ENCODE peak calls at places on chromosomes 12 and 14, in nine cellular contexts. Y, S, D, V, P, I, R, L and K are unnamed samples.

GRCh38 chr12:91912178-91912577 is 233.5 kb downstream of the BTG1 start:
- DNase-seq in Y (no peak), S (no peak), D (no peak), V (no peak), P (no peak), I (no peak), R (no peak), L (no peak), K (no peak)

GRCh38 chr12:114420553-114420952 is 14.6 kb upstream of the TBX5 start:
- DNase-seq in Y (no peak), S (no peak), D (no peak), V (no peak), P (no peak), I (no peak), R (no peak), L (no peak), K (no peak)

GRCh38 chr12:124525455-124525854 is 42.0 kb downstream of the NCOR2 start:
- DNase-seq in Y (no peak), S (no peak), D (no peak), V (peak), P (no peak), I (no peak), R (no peak), L (no peak), K (no peak)

GRCh38 chr12:110680032-110680431 is 8.9 kb downstream of the HVCN1 start:
- DNase-seq in Y (no peak), S (no peak), D (no peak), V (no peak), P (no peak), I (no peak), R (no peak), L (no peak), K (no peak)

GRCh38 chr14:21258889-21259787 is 10.1 kb downstream of the HNRNPC start:
- DNase-seq in Y (no peak), S (no peak), D (no peak), V (no peak), P (no peak), I (no peak), R (no peak), L (no peak), K (no peak)

GRCh38 chr14:81837304-81837703 is 303.7 kb upstream of the SEL1L start:
- DNase-seq in Y (no peak), S (no peak), D (no peak), V (no peak), P (no peak), I (no peak), R (no peak), L (no peak), K (no peak)

GRCh38 chr12:128920468-128920867 is 67.2 kb downstream of the GLT1D1 start:
- DNase-seq in Y (no peak), S (no peak), D (no peak), V (peak), P (no peak), I (no peak), R (no peak), L (no peak), K (no peak)

GRCh38 chr12:95151821-95152220 is 65.4 kb downstream of the FGD6 start:
- DNase-seq in Y (no peak), S (no peak), D (no peak), V (no peak), P (no peak), I (no peak), R (no peak), L (no peak), K (no peak)

GRCh38 chr12:101018540-101018939 is 191.5 kb downstream of the SLC5A8 start:
- DNase-seq in Y (no peak), S (no peak), D (peak), V (no peak), P (peak), I (no peak), R (peak), L (no peak), K (no peak)

GRCh38 chr14:33938131-33938949 is 12.5 kb downstream of the EGLN3 start:
- DNase-seq in Y (peak), S (no peak), D (no peak), V (peak), P (peak), I (peak), R (peak), L (peak), K (peak)

GRCh38 chr12:68611094-68611818 is 557 bp downstream of the RAP1B start:
- DNase-seq in Y (peak), S (peak), D (no peak), V (peak), P (peak), I (peak), R (peak), L (peak), K (peak)

GRCh38 chr14:26204954-26205479 is 392.8 kb downstream of the NOVA1 start:
- DNase-seq in Y (peak), S (no peak), D (no peak), V (no peak), P (peak), I (peak), R (peak), L (peak), K (no peak)

GRCh38 chr14:102622262-102622885 is 29.9 kb downstream of the RCOR1 start:
- DNase-seq in Y (no peak), S (no peak), D (no peak), V (no peak), P (peak), I (no peak), R (peak), L (peak), K (no peak)

GRCh38 chr12:107399061-107399460 is 286.5 kb upstream of the PWP1 start:
- DNase-seq in Y (no peak), S (no peak), D (no peak), V (no peak), P (no peak), I (no peak), R (peak), L (no peak), K (no peak)

GRCh38 chr12:43836455-43836989 is 641 bp downstream of the TMEM117 start:
- DNase-seq in Y (no peak), S (no peak), D (peak), V (no peak), P (no peak), I (no peak), R (no peak), L (no peak), K (no peak)

GRCh38 chr14:100443643-100444042 is 120.5 kb downstream of the SLC25A47 start:
- DNase-seq in Y (no peak), S (no peak), D (no peak), V (no peak), P (no peak), I (no peak), R (no peak), L (no peak), K (no peak)

GRCh38 chr12:122861586-122861970 is 26.3 kb downstream of the HIP1R start:
- DNase-seq in Y (no peak), S (no peak), D (no peak), V (no peak), P (peak), I (no peak), R (no peak), L (no peak), K (no peak)

GRCh38 chr14:41605550-41606248 is 977 bp upstream of the LRFN5 start:
- DNase-seq in Y (no peak), S (no peak), D (no peak), V (no peak), P (peak), I (no peak), R (peak), L (no peak), K (no peak)

GRCh38 chr14:101120636-101121398 is 217.3 kb upstream of the RTL1 start:
- DNase-seq in Y (peak), S (peak), D (no peak), V (peak), P (peak), I (peak), R (no peak), L (peak), K (peak)

GRCh38 chr14:87712386-87713113 is 280.4 kb downstream of the GALC start:
- DNase-seq in Y (no peak), S (no peak), D (no peak), V (no peak), P (peak), I (no peak), R (peak), L (no peak), K (no peak)

GRCh38 chr14:24395609-24396580 is 2.9 kb upstream of the NYNRIN start:
- DNase-seq in Y (peak), S (no peak), D (no peak), V (no peak), P (no peak), I (no peak), R (no peak), L (no peak), K (no peak)

GRCh38 chr14:102829106-102829505 is 51.9 kb downstream of the TRAF3 start:
- DNase-seq in Y (no peak), S (no peak), D (no peak), V (no peak), P (no peak), I (no peak), R (no peak), L (no peak), K (no peak)

GRCh38 chr12:5268424-5269210 is 163.3 kb upstream of the NTF3 start:
- DNase-seq in Y (no peak), S (no peak), D (no peak), V (no peak), P (peak), I (no peak), R (peak), L (no peak), K (no peak)

GRCh38 chr14:94128216-94128839 is 1.1 kb downstream of the IFI27L2 start:
- DNase-seq in Y (no peak), S (no peak), D (no peak), V (peak), P (peak), I (peak), R (no peak), L (no peak), K (no peak)

GRCh38 chr12:128745772-128746689 is 77.7 kb downstream of the SLC15A4 start:
- DNase-seq in Y (no peak), S (no peak), D (no peak), V (no peak), P (no peak), I (no peak), R (no peak), L (no peak), K (no peak)

GRCh38 chr12:86658303-86658702 is 402.1 kb upstream of the MGAT4C start:
- DNase-seq in Y (no peak), S (no peak), D (no peak), V (no peak), P (no peak), I (no peak), R (no peak), L (no peak), K (no peak)

GRCh38 chr12:47740536-47741339 is 15.4 kb upstream of the ENDOU start:
- DNase-seq in Y (no peak), S (no peak), D (no peak), V (no peak), P (no peak), I (no peak), R (no peak), L (peak), K (no peak)

GRCh38 chr12:12008931-12009611 is 61.7 kb upstream of the BCL2L14 start:
- DNase-seq in Y (no peak), S (no peak), D (no peak), V (no peak), P (peak), I (no peak), R (peak), L (no peak), K (no peak)

GRCh38 chr14:104373855-104374717 is 205.5 kb upstream of the C14orf180 start:
- DNase-seq in Y (no peak), S (no peak), D (no peak), V (no peak), P (no peak), I (no peak), R (no peak), L (no peak), K (no peak)

GRCh38 chr12:88298761-88299242 is 156.7 kb downstream of the TMTC3 start:
- DNase-seq in Y (peak), S (no peak), D (no peak), V (no peak), P (no peak), I (peak), R (peak), L (no peak), K (no peak)

GRCh38 chr12:18753481-18754117 is 15.7 kb downstream of the CAPZA3 start:
- DNase-seq in Y (no peak), S (no peak), D (no peak), V (no peak), P (peak), I (no peak), R (peak), L (no peak), K (no peak)

GRCh38 chr14:100155049-100155621 is 4.3 kb downstream of the DEGS2 start:
- DNase-seq in Y (peak), S (no peak), D (no peak), V (no peak), P (peak), I (no peak), R (peak), L (peak), K (no peak)

DNA sequence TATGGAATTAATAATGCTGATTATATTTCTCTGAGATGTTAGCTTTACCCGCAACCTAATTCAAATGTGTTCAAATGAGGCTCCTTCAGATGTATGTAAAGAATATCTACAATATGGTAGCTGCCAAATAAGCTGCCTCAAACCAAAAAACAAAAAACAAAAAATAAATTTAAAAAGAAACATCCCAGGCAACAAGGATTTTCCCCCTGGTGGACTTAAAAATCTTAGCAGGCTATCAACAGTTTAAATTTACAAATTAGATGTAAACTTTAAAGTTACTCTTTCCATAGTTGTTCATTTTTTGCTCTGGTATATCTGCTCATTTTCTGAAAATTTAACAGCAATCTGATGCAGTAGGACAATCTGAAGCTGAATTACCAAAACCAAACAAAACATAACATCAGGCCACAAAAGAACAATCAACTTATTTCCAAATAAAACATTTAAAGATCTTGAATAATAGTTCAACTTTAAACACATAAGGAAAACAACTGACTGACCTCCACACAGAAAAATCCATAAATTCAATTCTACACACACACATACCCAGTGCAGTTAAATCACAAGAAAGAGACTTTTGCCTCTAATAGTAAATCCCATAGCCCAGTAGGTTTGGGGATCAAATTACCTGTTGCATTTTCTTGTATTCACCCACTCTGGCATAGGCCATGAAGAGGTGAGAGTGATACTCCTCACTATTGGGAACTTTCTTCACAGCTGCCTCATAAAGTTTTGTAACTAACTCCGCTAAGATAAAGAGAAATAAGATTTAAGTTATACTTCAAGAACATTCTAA is 21.3 kb downstream of the NAA25 start:
- DNase-seq in Y (no peak), S (no peak), D (no peak), V (no peak), P (no peak), I (no peak), R (peak), L (no peak), K (no peak)
- TF ChIP-seq CTCF in Y (no peak), S (no peak), D (peak), V (no peak), P (peak), I (no peak), R (no peak), L (no peak), K (peak)

DNA sequence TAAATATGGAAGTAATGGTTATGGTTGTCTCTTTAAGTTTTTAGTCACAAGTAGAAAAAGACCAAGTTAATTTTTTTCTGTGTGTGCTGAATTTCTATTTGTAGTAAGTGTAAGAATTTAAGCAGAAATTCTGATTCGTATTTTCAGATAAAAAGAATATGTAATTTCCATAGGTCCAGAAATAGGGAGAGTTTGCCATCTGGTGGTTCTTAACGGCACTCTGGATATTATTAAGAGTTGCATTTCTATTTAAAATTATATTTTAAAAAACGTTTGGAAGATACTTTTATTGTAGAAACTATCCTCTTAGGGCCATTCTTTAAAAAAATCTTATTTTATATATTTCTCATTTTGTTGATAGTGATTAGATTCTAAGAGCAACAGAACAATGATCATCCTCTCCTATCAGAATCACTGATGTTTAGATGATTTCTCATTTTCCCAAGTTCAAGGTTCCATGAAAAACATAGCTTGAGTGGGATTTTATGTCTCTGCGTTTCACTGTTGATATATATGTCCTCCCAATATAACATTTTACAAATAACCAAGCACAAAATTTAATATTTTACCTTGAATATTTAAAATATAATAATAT is 88.3 kb downstream of the LRRK2 start:
- DNase-seq in Y (no peak), S (no peak), D (no peak), V (no peak), P (no peak), I (no peak), R (peak), L (no peak), K (no peak)
- TF ChIP-seq CTCF in Y (no peak), S (peak), D (peak), V (peak), P (peak), I (no peak), R (no peak), L (peak), K (peak)

GRCh38 chr14:55133416-55133815 is 4.4 kb downstream of the LGALS3 start:
- DNase-seq in Y (no peak), S (no peak), D (no peak), V (no peak), P (no peak), I (no peak), R (peak), L (no peak), K (no peak)
- TF ChIP-seq CTCF in Y (no peak), S (no peak), D (peak), V (peak), P (peak), I (peak), R (peak), L (peak), K (no peak)

GRCh38 chr12:9936597-9936996 is 4.4 kb upstream of the CLEC2A start:
- DNase-seq in Y (no peak), S (no peak), D (no peak), V (no peak), P (no peak), I (no peak), R (no peak), L (no peak), K (no peak)

GRCh38 chr12:9944404-9944803 is 12.2 kb upstream of the CLEC2A start:
- DNase-seq in Y (no peak), S (no peak), D (no peak), V (no peak), P (no peak), I (no peak), R (no peak), L (no peak), K (no peak)

GRCh38 chr12:9941838-9942237 is 9.7 kb upstream of the CLEC2A start:
- DNase-seq in Y (no peak), S (no peak), D (no peak), V (no peak), P (no peak), I (no peak), R (no peak), L (no peak), K (no peak)

GRCh38 chr12:9943244-9943643 is 11.1 kb upstream of the CLEC2A start:
- DNase-seq in Y (no peak), S (peak), D (no peak), V (no peak), P (no peak), I (no peak), R (peak), L (no peak), K (no peak)

DNA sequence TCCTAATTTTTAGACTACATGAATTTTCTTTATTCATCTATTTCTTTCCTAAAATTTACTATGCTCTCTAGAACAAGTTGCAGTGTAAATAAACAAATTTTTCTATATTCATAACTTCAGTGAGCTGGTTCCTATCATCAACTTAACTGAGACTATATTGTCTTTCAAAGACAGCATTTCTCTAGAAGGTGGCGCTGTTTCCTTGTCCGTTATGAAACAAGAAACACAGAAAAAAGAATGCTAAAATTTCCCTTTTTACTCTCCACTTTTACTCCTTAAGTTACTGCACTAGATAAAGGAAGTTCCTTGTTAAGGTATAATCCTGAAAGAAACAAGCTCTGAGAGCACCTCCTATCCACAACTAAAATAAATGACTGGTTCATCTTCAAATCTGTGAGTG is 8.2 kb upstream of the CLEC2A start:
- DNase-seq in Y (no peak), S (no peak), D (no peak), V (no peak), P (no peak), I (no peak), R (peak), L (no peak), K (no peak)
- TF ChIP-seq CTCF in Y (no peak), S (no peak), D (peak), V (peak), P (peak), I (no peak), R (peak), L (no peak), K (no peak)